ENCODE peak calls at places on chromosomes 6 and 20, in five cellular contexts. One of them, this sample, is unnamed.

GRCh38 chr20:36342316-36342715 is 36.2 kb downstream of the DLGAP4 start:
- DNase-seq in vagina: no peak
- DNase-seq in glutamatergic neuron: peak; percentile 4
- DNase-seq in fibroblast of lung: no peak
- DNase-seq in HFF-Myc: no peak
- DNase-seq in this sample: no peak

GRCh38 chr20:39004508-39004907 is 42.4 kb downstream of the DHX35 start:
- DNase-seq in HFF-Myc: no peak
- DNase-seq in fibroblast of lung: no peak
- DNase-seq in glutamatergic neuron: no peak
- DNase-seq in vagina: no peak
- DNase-seq in this sample: no peak

GRCh38 chr20:19995220-19995863 is 21.8 kb upstream of the NAA20 start:
- DNase-seq in vagina: no peak
- DNase-seq in HFF-Myc: no peak
- DNase-seq in glutamatergic neuron: no peak
- DNase-seq in fibroblast of lung: peak; percentile 75
- DNase-seq in this sample: peak; percentile 82

GRCh38 chr6:63509652-63510352 is 62.5 kb upstream of the LOC128125822 start:
- DNase-seq in vagina: no peak
- DNase-seq in HFF-Myc: no peak
- DNase-seq in glutamatergic neuron: no peak
- DNase-seq in fibroblast of lung: peak; percentile 62
- DNase-seq in this sample: peak; percentile 73

GRCh38 chr6:114638346-114638745 is 295.5 kb upstream of the HS3ST5 start:
- DNase-seq in glutamatergic neuron: no peak
- DNase-seq in vagina: no peak
- DNase-seq in fibroblast of lung: peak; percentile 3
- DNase-seq in HFF-Myc: no peak
- DNase-seq in this sample: no peak

GRCh38 chr20:32443386-32443974 is 85.3 kb downstream of the ASXL1 start:
- DNase-seq in vagina: no peak
- DNase-seq in HFF-Myc: no peak
- DNase-seq in fibroblast of lung: no peak
- DNase-seq in glutamatergic neuron: no peak
- DNase-seq in this sample: no peak

GRCh38 chr6:392441-393390 is 1.2 kb downstream of the IRF4 start:
- DNase-seq in glutamatergic neuron: peak; percentile 62
- DNase-seq in vagina: no peak
- DNase-seq in fibroblast of lung: no peak
- DNase-seq in HFF-Myc: no peak
- DNase-seq in this sample: no peak

GRCh38 chr20:50379049-50379990 is 130.9 kb upstream of the PTPN1 start:
- DNase-seq in glutamatergic neuron: no peak
- DNase-seq in HFF-Myc: peak; percentile 51
- DNase-seq in vagina: no peak
- DNase-seq in fibroblast of lung: peak; percentile 97
- DNase-seq in this sample: peak; percentile 95

GRCh38 chr6:152811785-152812184 is 61.2 kb downstream of the VIP start:
- DNase-seq in HFF-Myc: no peak
- DNase-seq in vagina: no peak
- DNase-seq in fibroblast of lung: no peak
- DNase-seq in glutamatergic neuron: no peak
- DNase-seq in this sample: no peak

GRCh38 chr6:111593516-111593824 is 12.2 kb downstream of the TRAF3IP2 start:
- DNase-seq in vagina: no peak
- DNase-seq in HFF-Myc: no peak
- DNase-seq in fibroblast of lung: no peak
- DNase-seq in glutamatergic neuron: no peak
- DNase-seq in this sample: no peak

GRCh38 chr6:109934293-109934692 is 43.8 kb upstream of the GPR6 start:
- DNase-seq in glutamatergic neuron: no peak
- DNase-seq in fibroblast of lung: no peak
- DNase-seq in HFF-Myc: no peak
- DNase-seq in vagina: no peak
- DNase-seq in this sample: no peak

GRCh38 chr20:49103019-49103418 is 56.9 kb downstream of the CSE1L start:
- DNase-seq in fibroblast of lung: no peak
- DNase-seq in vagina: no peak
- DNase-seq in glutamatergic neuron: no peak
- DNase-seq in HFF-Myc: no peak
- DNase-seq in this sample: no peak

GRCh38 chr20:51428451-51429143 is 113.9 kb downstream of the NFATC2 start:
- DNase-seq in vagina: no peak
- DNase-seq in fibroblast of lung: no peak
- DNase-seq in HFF-Myc: no peak
- DNase-seq in glutamatergic neuron: no peak
- DNase-seq in this sample: peak; percentile 78

GRCh38 chr20:34083781-34084180 is 28.3 kb downstream of the EIF2S2 start:
- DNase-seq in glutamatergic neuron: no peak
- DNase-seq in HFF-Myc: no peak
- DNase-seq in fibroblast of lung: no peak
- DNase-seq in vagina: no peak
- DNase-seq in this sample: no peak

GRCh38 chr20:33554914-33555420 is 65.1 kb downstream of the CBFA2T2 start:
- DNase-seq in vagina: no peak
- DNase-seq in glutamatergic neuron: no peak
- DNase-seq in HFF-Myc: peak; percentile 96
- DNase-seq in fibroblast of lung: peak; percentile 98
- DNase-seq in this sample: peak; percentile 93

GRCh38 chr6:25014806-25015560 is 79.2 kb upstream of the RIPOR2 start:
- DNase-seq in glutamatergic neuron: no peak
- DNase-seq in HFF-Myc: peak; percentile 50
- DNase-seq in fibroblast of lung: peak; percentile 82
- DNase-seq in vagina: no peak
- DNase-seq in this sample: peak; percentile 51

GRCh38 chr6:159090530-159091306 is 45.9 kb upstream of the TAGAP start:
- DNase-seq in fibroblast of lung: no peak
- DNase-seq in glutamatergic neuron: peak; percentile 47
- DNase-seq in HFF-Myc: no peak
- DNase-seq in vagina: no peak
- DNase-seq in this sample: no peak

GRCh38 chr20:31666258-31667042 is 28.7 kb downstream of the COX4I2 start:
- DNase-seq in HFF-Myc: no peak
- DNase-seq in fibroblast of lung: peak; percentile 46
- DNase-seq in vagina: no peak
- DNase-seq in glutamatergic neuron: no peak
- DNase-seq in this sample: no peak

GRCh38 chr20:36936341-36936740 is 15.2 kb downstream of the SAMHD1 start:
- DNase-seq in vagina: no peak
- DNase-seq in glutamatergic neuron: no peak
- DNase-seq in HFF-Myc: no peak
- DNase-seq in fibroblast of lung: no peak
- DNase-seq in this sample: no peak

GRCh38 chr6:25487012-25487411 is 165.0 kb upstream of the SCGN start:
- DNase-seq in glutamatergic neuron: no peak
- DNase-seq in HFF-Myc: no peak
- DNase-seq in fibroblast of lung: no peak
- DNase-seq in vagina: no peak
- DNase-seq in this sample: no peak

GRCh38 chr20:61810709-61811565 is 254.7 kb downstream of the TAF4 start:
- DNase-seq in HFF-Myc: no peak
- DNase-seq in vagina: no peak
- DNase-seq in glutamatergic neuron: peak; percentile 14
- DNase-seq in fibroblast of lung: no peak
- DNase-seq in this sample: no peak

GRCh38 chr6:161153725-161154124 is 120.1 kb downstream of the AGPAT4 start:
- DNase-seq in HFF-Myc: no peak
- DNase-seq in glutamatergic neuron: no peak
- DNase-seq in fibroblast of lung: no peak
- DNase-seq in vagina: no peak
- DNase-seq in this sample: no peak

GRCh38 chr20:63165538-63166422 is 50.2 kb downstream of the YTHDF1 start:
- DNase-seq in fibroblast of lung: no peak
- DNase-seq in vagina: no peak
- DNase-seq in HFF-Myc: no peak
- DNase-seq in glutamatergic neuron: peak; percentile 15
- DNase-seq in this sample: no peak

GRCh38 chr20:45308078-45308778 is at the start of gene MATN4:
- DNase-seq in vagina: no peak
- DNase-seq in glutamatergic neuron: no peak
- DNase-seq in HFF-Myc: no peak
- DNase-seq in fibroblast of lung: no peak
- DNase-seq in this sample: no peak

GRCh38 chr6:32761548-32761947 is 1.8 kb downstream of the HLA-DQB2 start:
- DNase-seq in vagina: no peak
- DNase-seq in glutamatergic neuron: no peak
- DNase-seq in HFF-Myc: no peak
- DNase-seq in fibroblast of lung: no peak
- DNase-seq in this sample: no peak

GRCh38 chr6:161091972-161092701 is 100.6 kb downstream of the MAP3K4 start:
- DNase-seq in vagina: no peak
- DNase-seq in glutamatergic neuron: no peak
- DNase-seq in fibroblast of lung: peak; percentile 11
- DNase-seq in HFF-Myc: no peak
- DNase-seq in this sample: peak; percentile 12

GRCh38 chr6:107062691-107063090 is 34.7 kb downstream of the MTRES1 start:
- DNase-seq in fibroblast of lung: no peak
- DNase-seq in vagina: no peak
- DNase-seq in HFF-Myc: no peak
- DNase-seq in glutamatergic neuron: no peak
- DNase-seq in this sample: no peak

GRCh38 chr20:45014671-45015415 is 48.5 kb downstream of the STK4 start:
- DNase-seq in HFF-Myc: no peak
- DNase-seq in glutamatergic neuron: no peak
- DNase-seq in vagina: no peak
- DNase-seq in fibroblast of lung: peak; percentile 29
- DNase-seq in this sample: peak; percentile 79

GRCh38 chr20:46575794-46576495 is 25.5 kb upstream of the OCSTAMP start:
- DNase-seq in vagina: no peak
- DNase-seq in glutamatergic neuron: no peak
- DNase-seq in HFF-Myc: no peak
- DNase-seq in fibroblast of lung: no peak
- DNase-seq in this sample: no peak

GRCh38 chr20:58073945-58074920 is 154.2 kb downstream of the ANKRD60 start:
- DNase-seq in vagina: no peak
- DNase-seq in glutamatergic neuron: no peak
- DNase-seq in fibroblast of lung: peak; percentile 1
- DNase-seq in HFF-Myc: no peak
- DNase-seq in this sample: peak; percentile 39

GRCh38 chr20:37276494-37277252 is 12.8 kb upstream of the MANBAL start:
- DNase-seq in glutamatergic neuron: peak; percentile 43
- DNase-seq in fibroblast of lung: peak; percentile 95
- DNase-seq in HFF-Myc: peak; percentile 85
- DNase-seq in vagina: no peak
- DNase-seq in this sample: peak; percentile 86

GRCh38 chr20:20010639-20011500 is 6.3 kb upstream of the NAA20 start:
- DNase-seq in fibroblast of lung: peak; percentile 91
- DNase-seq in vagina: no peak
- DNase-seq in glutamatergic neuron: no peak
- DNase-seq in HFF-Myc: peak; percentile 69
- DNase-seq in this sample: peak; percentile 25

GRCh38 chr6:195861-196360 is 96.4 kb upstream of the DUSP22 start:
- DNase-seq in vagina: no peak
- DNase-seq in glutamatergic neuron: no peak
- DNase-seq in fibroblast of lung: peak; percentile 42
- DNase-seq in HFF-Myc: no peak
- DNase-seq in this sample: peak; percentile 87

GRCh38 chr6:32666420-32667300 is at the start of gene HLA-DQB1:
- DNase-seq in vagina: no peak
- DNase-seq in HFF-Myc: no peak
- DNase-seq in glutamatergic neuron: peak; percentile 34
- DNase-seq in fibroblast of lung: peak; percentile 2
- DNase-seq in this sample: no peak

GRCh38 chr6:113684382-113684901 is 172.7 kb upstream of the MARCKS start:
- DNase-seq in HFF-Myc: no peak
- DNase-seq in glutamatergic neuron: no peak
- DNase-seq in vagina: no peak
- DNase-seq in fibroblast of lung: no peak
- DNase-seq in this sample: no peak

GRCh38 chr6:34414999-34415858 is 10.6 kb downstream of the RPS10 start:
- DNase-seq in vagina: no peak
- DNase-seq in glutamatergic neuron: no peak
- DNase-seq in HFF-Myc: no peak
- DNase-seq in fibroblast of lung: peak; percentile 83
- DNase-seq in this sample: peak; percentile 93
- TF ChIP-seq CTCF in vagina: peak; percentile 74
- TF ChIP-seq CTCF in glutamatergic neuron: no peak
- TF ChIP-seq CTCF in HFF-Myc: peak; percentile 19
- TF ChIP-seq CTCF in fibroblast of lung: peak; percentile 52
- TF ChIP-seq CTCF in this sample: peak; percentile 66

DNA sequence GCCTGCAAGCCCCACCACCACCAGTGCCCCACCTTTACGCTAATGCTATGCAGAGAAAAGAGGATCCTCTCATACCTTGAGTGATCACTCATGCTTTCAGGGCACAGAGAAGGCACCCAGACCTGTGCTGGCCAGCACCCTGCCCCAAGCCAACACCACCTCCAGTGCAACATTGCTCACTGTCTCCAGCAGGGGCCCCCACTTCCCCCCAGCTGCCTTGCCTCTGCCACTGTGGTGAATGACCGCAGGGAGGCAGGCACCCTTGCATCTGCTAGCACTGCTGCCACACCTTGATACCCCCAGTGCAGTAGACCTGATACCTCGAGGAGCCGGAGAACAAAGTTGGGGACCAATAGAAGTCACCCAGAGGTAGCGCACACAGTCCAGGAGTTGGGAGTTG is 139.2 kb upstream of the PLN start:
- DNase-seq in HFF-Myc: no peak
- DNase-seq in fibroblast of lung: no peak
- DNase-seq in vagina: no peak
- DNase-seq in glutamatergic neuron: no peak
- DNase-seq in this sample: no peak
- TF ChIP-seq CTCF in HFF-Myc: no peak
- TF ChIP-seq CTCF in fibroblast of lung: no peak
- TF ChIP-seq CTCF in vagina: no peak
- TF ChIP-seq CTCF in glutamatergic neuron: no peak
- TF ChIP-seq CTCF in this sample: no peak

DNA sequence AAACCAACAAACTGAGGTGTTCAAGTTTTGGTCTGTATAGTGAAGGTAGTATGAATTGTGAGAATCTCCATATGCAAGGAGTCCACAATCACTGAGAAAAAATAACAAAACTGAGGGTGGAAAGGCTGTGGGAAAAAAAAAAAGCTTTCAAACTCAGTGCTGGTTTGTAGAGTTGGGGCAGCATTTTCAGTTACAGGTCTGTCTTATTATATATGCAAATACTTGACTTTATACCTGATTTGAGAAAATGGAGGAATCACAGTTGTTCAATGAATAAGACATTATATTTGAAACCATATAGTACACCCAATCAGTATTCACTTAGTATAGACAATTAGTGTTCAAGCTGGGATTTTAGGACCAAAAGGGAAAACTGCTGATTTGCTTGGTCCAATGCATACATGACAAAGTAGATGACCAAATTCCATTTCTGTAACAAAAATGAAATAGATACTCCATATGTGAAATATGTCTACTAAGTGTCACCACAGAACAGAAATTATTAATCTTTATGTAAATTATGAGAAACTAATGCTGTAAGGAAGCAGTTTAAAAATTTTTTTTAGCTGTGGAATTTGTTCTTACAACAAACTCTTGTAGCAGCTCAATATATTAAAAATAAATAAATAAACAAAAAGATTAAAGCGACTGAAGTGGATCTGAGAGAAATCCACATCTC is 187.7 kb downstream of the ASCC3 start:
- DNase-seq in vagina: no peak
- DNase-seq in HFF-Myc: no peak
- DNase-seq in glutamatergic neuron: no peak
- DNase-seq in fibroblast of lung: no peak
- DNase-seq in this sample: no peak
- TF ChIP-seq CTCF in vagina: no peak
- TF ChIP-seq CTCF in HFF-Myc: no peak
- TF ChIP-seq CTCF in glutamatergic neuron: no peak
- TF ChIP-seq CTCF in fibroblast of lung: no peak
- TF ChIP-seq CTCF in this sample: no peak

GRCh38 chr6:105317607-105318533 is 85.0 kb downstream of the PREP start:
- DNase-seq in fibroblast of lung: no peak
- DNase-seq in glutamatergic neuron: no peak
- DNase-seq in vagina: no peak
- DNase-seq in HFF-Myc: no peak
- DNase-seq in this sample: no peak
- TF ChIP-seq CTCF in fibroblast of lung: peak; percentile 19
- TF ChIP-seq CTCF in glutamatergic neuron: peak; percentile 52
- TF ChIP-seq CTCF in vagina: no peak
- TF ChIP-seq CTCF in HFF-Myc: peak; percentile 31
- TF ChIP-seq CTCF in this sample: no peak